ENCODE peak calls at places on chromosome 14, in eight cellular contexts. E, J, R, A, S, N, B and L are unnamed samples.

GRCh38 chr14:49879683-49880204 is 13.1 kb upstream of the ARF6 start:
- DNase-seq in S (no peak), A (peak), N (peak), J (no peak), B (peak), E (peak), R (no peak), L (peak)

GRCh38 chr14:100898465-100898864 is 5.1 kb downstream of the RTL1 start:
- DNase-seq in N (no peak), E (peak), R (no peak), J (peak), S (peak), A (no peak), B (no peak), L (no peak)

GRCh38 chr14:74911704-74912103 is 11.4 kb downstream of the RPS6KL1 start:
- DNase-seq in S (no peak), E (no peak), R (no peak), J (no peak), N (no peak), B (no peak), A (no peak), L (no peak)

GRCh38 chr14:79661762-79662161 is 549.5 kb downstream of the DIO2 start:
- DNase-seq in N (no peak), A (no peak), R (no peak), S (no peak), J (no peak), E (no peak), B (peak), L (no peak)

GRCh38 chr14:71610149-71610548 is 322.1 kb upstream of the RGS6 start:
- DNase-seq in J (no peak), E (no peak), S (no peak), N (no peak), R (no peak), B (no peak), A (peak), L (no peak)

GRCh38 chr14:21098134-21098891 is at the start of gene ZNF219:
- DNase-seq in N (peak), S (peak), R (peak), A (peak), B (peak), J (peak), E (peak), L (peak)

GRCh38 chr14:105316563-105316941 is 2.0 kb downstream of the PACS2 start:
- DNase-seq in E (no peak), S (no peak), B (no peak), J (no peak), N (no peak), R (no peak), A (no peak), L (no peak)

GRCh38 chr14:75401356-75401755 is 26.5 kb upstream of the JDP2 start:
- DNase-seq in E (no peak), N (peak), B (peak), R (no peak), S (no peak), J (no peak), A (peak), L (no peak)

GRCh38 chr14:23411563-23412525 is 3.8 kb upstream of the MYH6 start:
- DNase-seq in R (no peak), N (no peak), S (no peak), J (no peak), E (no peak), A (no peak), B (no peak), L (no peak)

GRCh38 chr14:68308695-68309094 is 484.2 kb downstream of the ZFP36L1 start:
- DNase-seq in B (no peak), S (no peak), E (no peak), A (peak), N (no peak), J (no peak), R (no peak), L (no peak)

GRCh38 chr14:69005432-69006148 is 26.5 kb upstream of the ACTN1 start:
- DNase-seq in J (peak), R (no peak), N (no peak), S (no peak), B (peak), E (no peak), A (peak), L (no peak)

GRCh38 chr14:53952533-53952932 is 4.1 kb downstream of the BMP4 start:
- DNase-seq in A (no peak), B (peak), J (no peak), N (peak), R (no peak), S (no peak), E (no peak), L (no peak)

GRCh38 chr14:53953828-53954550 is 2.6 kb downstream of the BMP4 start:
- DNase-seq in B (no peak), R (no peak), A (peak), N (peak), S (peak), E (peak), J (peak), L (no peak)

GRCh38 chr14:53953002-53953827 is 3.4 kb downstream of the BMP4 start:
- DNase-seq in A (peak), B (peak), S (peak), E (peak), N (peak), R (no peak), J (peak), L (no peak)

GRCh38 chr14:53950031-53950793 is 6.4 kb downstream of the BMP4 start:
- DNase-seq in A (no peak), S (no peak), B (peak), R (no peak), E (no peak), N (no peak), J (no peak), L (no peak)

GRCh38 chr14:53951661-53952265 is 4.9 kb downstream of the BMP4 start:
- DNase-seq in B (peak), E (no peak), J (no peak), N (peak), A (no peak), R (no peak), S (no peak), L (no peak)
- H3K4me3 ChIP-seq in B (peak), E (peak), J (no peak), N (peak), A (no peak), R (no peak), S (peak), L (no peak)

GRCh38 chr14:77212933-77213656 is 31.5 kb downstream of the TMEM63C start:
- DNase-seq in J (peak), R (no peak), E (peak), A (peak), B (no peak), S (peak), N (peak), L (peak)
- H3K27ac ChIP-seq in J (no peak), R (no peak), E (no peak), A (no peak), B (no peak), S (no peak), N (no peak), L (no peak)

GRCh38 chr14:90814806-90815566 is 1.2 kb downstream of the TTC7B start:
- DNase-seq in B (no peak), J (no peak), N (no peak), R (no peak), S (no peak), A (no peak), E (no peak), L (no peak)
- H3K4me3 ChIP-seq in B (peak), J (peak), N (peak), R (no peak), S (peak), A (peak), E (peak), L (no peak)

GRCh38 chr14:62763951-62764350 is 281.3 kb downstream of the KCNH5 start:
- DNase-seq in A (no peak), S (no peak), B (no peak), E (no peak), R (no peak), N (no peak), J (no peak), L (no peak)
- H3K27ac ChIP-seq in A (no peak), S (no peak), B (no peak), E (no peak), R (no peak), N (no peak), J (no peak), L (no peak)